ENCODE peak calls at places on chromosomes 12 and 14, in ten cellular contexts. B is OCI-M1, I is NCI-H2081, M is fibroblast of mammary gland, Y is HTR-8/SVneo, C is HuH-7, A is GM12878, G is thyroid gland, Z is iris pigment epithelial cell, J is left ventricle myocardium inferior. R is an unnamed sample.

GRCh38 chr12:105031061-105031807 is 45.1 kb downstream of the NOPCHAP1 start:
- DNase-seq in A (peak; percentile 56), J (no peak), B (peak; percentile 58), G (no peak), Z (no peak), I (peak; percentile 73), C (no peak), M (no peak), Y (no peak), R (no peak)

GRCh38 chr14:104937161-104937560 is 12.5 kb downstream of the PLD4 start:
- DNase-seq in J (no peak), M (no peak), G (no peak), Z (no peak), Y (no peak), I (no peak), B (no peak), A (no peak), C (no peak), R (no peak)

GRCh38 chr12:58310828-58311273 is 369.5 kb downstream of the ATP23 start:
- DNase-seq in M (peak; percentile 99), Z (peak; percentile 99), J (no peak), A (no peak), C (peak; percentile 7), Y (peak; percentile 64), G (no peak), I (no peak), B (peak; percentile 73), R (no peak)

GRCh38 chr14:54172562-54172961 is 215.9 kb upstream of the BMP4 start:
- DNase-seq in J (no peak), G (no peak), B (no peak), A (no peak), Z (no peak), I (no peak), M (no peak), Y (no peak), C (no peak), R (no peak)

GRCh38 chr12:59131462-59131861 is 211.2 kb upstream of the LRIG3 start:
- DNase-seq in Y (no peak), G (no peak), C (no peak), A (no peak), I (no peak), M (no peak), J (no peak), Z (no peak), B (no peak), R (no peak)

GRCh38 chr14:20683125-20683895 is 1.1 kb upstream of the RNASE4 start:
- DNase-seq in J (peak; percentile 73), G (peak; percentile 73), M (peak; percentile 95), C (peak; percentile 25), Y (no peak), Z (peak; percentile 93), A (peak; percentile 96), B (peak; percentile 96), I (peak; percentile 87), R (peak; percentile 83)

GRCh38 chr12:65164244-65164643 is 5.1 kb upstream of the LEMD3 start:
- DNase-seq in M (no peak), I (no peak), J (no peak), B (no peak), G (no peak), Z (no peak), A (no peak), C (no peak), Y (no peak), R (no peak)

GRCh38 chr12:6062427-6063378 is 61.8 kb downstream of the VWF start:
- DNase-seq in Z (no peak), C (peak; percentile 91), A (no peak), B (peak; percentile 57), M (peak; percentile 44), J (no peak), I (peak; percentile 38), Y (peak; percentile 91), G (peak; percentile 42), R (peak; percentile 82)

GRCh38 chr12:123748661-123749060 is 13.4 kb upstream of the DNAH10 start:
- DNase-seq in Y (no peak), I (no peak), J (no peak), B (no peak), A (no peak), Z (peak; percentile 54), C (no peak), G (no peak), M (peak; percentile 61), R (no peak)

GRCh38 chr12:23055004-23055403 is 430.0 kb downstream of the ETNK1 start:
- DNase-seq in G (no peak), J (no peak), Z (peak; percentile 20), Y (no peak), C (peak; percentile 33), M (peak; percentile 26), A (no peak), I (peak; percentile 50), B (peak; percentile 58), R (no peak)